ENCODE peak calls at places on chromosomes 2 and 18, in four cellular contexts. One of them, this sample, is unnamed.

GRCh38 chr2:171592026-171592555 is 69.8 kb downstream of the CYBRD1 start:
- DNase-seq in SK-N-SH: no peak
- DNase-seq in IMR-90: no peak
- DNase-seq in mammary epithelial cell: no peak
- DNase-seq in this sample: no peak

GRCh38 chr2:20521193-20521592 is 74.3 kb downstream of the RHOB start:
- DNase-seq in mammary epithelial cell: no peak
- DNase-seq in SK-N-SH: no peak
- DNase-seq in IMR-90: no peak
- DNase-seq in this sample: no peak

GRCh38 chr18:12307871-12308385 is at the start of gene TUBB6:
- DNase-seq in SK-N-SH: peak; percentile 90
- DNase-seq in mammary epithelial cell: peak; percentile 82
- DNase-seq in IMR-90: peak; percentile 81
- DNase-seq in this sample: no peak

GRCh38 chr18:63082661-63083531 is 236.7 kb downstream of the BCL2 start:
- DNase-seq in mammary epithelial cell: peak; percentile 21
- DNase-seq in IMR-90: no peak
- DNase-seq in SK-N-SH: no peak
- DNase-seq in this sample: no peak

GRCh38 chr18:10122116-10122515 is 208.3 kb downstream of the VAPA start:
- DNase-seq in SK-N-SH: no peak
- DNase-seq in mammary epithelial cell: no peak
- DNase-seq in IMR-90: peak; percentile 86
- DNase-seq in this sample: no peak

GRCh38 chr2:141109633-141110032 is 1021.2 kb downstream of the LRP1B start:
- DNase-seq in IMR-90: no peak
- DNase-seq in mammary epithelial cell: no peak
- DNase-seq in SK-N-SH: no peak
- DNase-seq in this sample: no peak

GRCh38 chr18:78127041-78127440 is 852.6 kb upstream of the SALL3 start:
- DNase-seq in SK-N-SH: no peak
- DNase-seq in mammary epithelial cell: no peak
- DNase-seq in IMR-90: no peak
- DNase-seq in this sample: no peak

GRCh38 chr2:43905388-43905803 is 66.6 kb downstream of the ABCG8 start:
- DNase-seq in mammary epithelial cell: no peak
- DNase-seq in SK-N-SH: no peak
- DNase-seq in IMR-90: no peak
- DNase-seq in this sample: no peak

GRCh38 chr2:186456941-186457340 is 29.1 kb upstream of the ZC3H15 start:
- DNase-seq in IMR-90: peak; percentile 92
- DNase-seq in mammary epithelial cell: peak; percentile 87
- DNase-seq in SK-N-SH: no peak
- DNase-seq in this sample: no peak

GRCh38 chr2:88074854-88075292 is 7.2 kb downstream of the SMYD1 start:
- DNase-seq in mammary epithelial cell: peak; percentile 82
- DNase-seq in SK-N-SH: no peak
- DNase-seq in IMR-90: peak; percentile 67
- DNase-seq in this sample: no peak

GRCh38 chr2:158464426-158465281 is 7.9 kb downstream of the PKP4 start:
- DNase-seq in mammary epithelial cell: no peak
- DNase-seq in IMR-90: peak; percentile 16
- DNase-seq in SK-N-SH: peak; percentile 44
- DNase-seq in this sample: no peak

GRCh38 chr2:215870088-215870490 is 143.3 kb downstream of the MREG start:
- DNase-seq in SK-N-SH: no peak
- DNase-seq in mammary epithelial cell: peak; percentile 71
- DNase-seq in IMR-90: peak; percentile 72
- DNase-seq in this sample: no peak

GRCh38 chr2:21422050-21422449 is 298.3 kb downstream of the TDRD15 start:
- DNase-seq in IMR-90: peak; percentile 27
- DNase-seq in SK-N-SH: peak; percentile 45
- DNase-seq in mammary epithelial cell: no peak
- DNase-seq in this sample: peak; percentile 15

GRCh38 chr18:63887424-63887823 is at the start of gene SERPINB2:
- DNase-seq in IMR-90: peak; percentile 41
- DNase-seq in SK-N-SH: no peak
- DNase-seq in mammary epithelial cell: peak; percentile 74
- DNase-seq in this sample: no peak

GRCh38 chr2:8402222-8402621 is 279.6 kb upstream of the ID2 start:
- DNase-seq in mammary epithelial cell: no peak
- DNase-seq in SK-N-SH: no peak
- DNase-seq in IMR-90: no peak
- DNase-seq in this sample: no peak

GRCh38 chr2:55408946-55409868 is 10.4 kb downstream of the CCDC88A start:
- DNase-seq in IMR-90: peak; percentile 33
- DNase-seq in mammary epithelial cell: peak; percentile 57
- DNase-seq in SK-N-SH: no peak
- DNase-seq in this sample: no peak

GRCh38 chr2:52724585-52724984 is 1043.0 kb upstream of the CHAC2 start:
- DNase-seq in SK-N-SH: no peak
- DNase-seq in mammary epithelial cell: no peak
- DNase-seq in IMR-90: no peak
- DNase-seq in this sample: no peak

GRCh38 chr2:96153991-96154431 is 8.8 kb upstream of the DUSP2 start:
- DNase-seq in mammary epithelial cell: no peak
- DNase-seq in IMR-90: no peak
- DNase-seq in SK-N-SH: peak; percentile 27
- DNase-seq in this sample: no peak

GRCh38 chr2:25232248-25232825 is 64.0 kb upstream of the POMC start:
- DNase-seq in IMR-90: no peak
- DNase-seq in mammary epithelial cell: no peak
- DNase-seq in SK-N-SH: no peak
- DNase-seq in this sample: no peak

GRCh38 chr18:11785444-11786055 is 65.7 kb upstream of the CHMP1B start:
- DNase-seq in IMR-90: no peak
- DNase-seq in SK-N-SH: no peak
- DNase-seq in mammary epithelial cell: no peak
- DNase-seq in this sample: no peak

GRCh38 chr2:74146929-74147728 is 583 bp downstream of the BOLA3 start:
- DNase-seq in IMR-90: peak; percentile 34
- DNase-seq in SK-N-SH: no peak
- DNase-seq in mammary epithelial cell: peak; percentile 54
- DNase-seq in this sample: no peak

GRCh38 chr2:235332240-235332890 is 161.5 kb upstream of the AGAP1 start:
- DNase-seq in mammary epithelial cell: no peak
- DNase-seq in SK-N-SH: no peak
- DNase-seq in IMR-90: no peak
- DNase-seq in this sample: no peak

GRCh38 chr18:51531496-51531895 is 334.0 kb upstream of the MEX3C start:
- DNase-seq in mammary epithelial cell: peak; percentile 93
- DNase-seq in IMR-90: no peak
- DNase-seq in SK-N-SH: no peak
- DNase-seq in this sample: no peak

GRCh38 chr2:11539317-11540147 is 5.7 kb downstream of the GREB1 start:
- DNase-seq in IMR-90: no peak
- DNase-seq in mammary epithelial cell: peak; percentile 22
- DNase-seq in SK-N-SH: no peak
- DNase-seq in this sample: peak; percentile 38

GRCh38 chr2:225008179-225008829 is 34.0 kb downstream of the DOCK10 start:
- DNase-seq in mammary epithelial cell: no peak
- DNase-seq in SK-N-SH: no peak
- DNase-seq in IMR-90: no peak
- DNase-seq in this sample: no peak

GRCh38 chr2:210546424-210547223 is 9.8 kb upstream of the CPS1 start:
- DNase-seq in IMR-90: no peak
- DNase-seq in SK-N-SH: no peak
- DNase-seq in mammary epithelial cell: no peak
- DNase-seq in this sample: no peak

GRCh38 chr2:43047187-43047780 is 179.1 kb downstream of the ZFP36L2 start:
- DNase-seq in mammary epithelial cell: no peak
- DNase-seq in IMR-90: no peak
- DNase-seq in SK-N-SH: no peak
- DNase-seq in this sample: peak; percentile 87

GRCh38 chr18:7844017-7844416 is 276.9 kb downstream of the PTPRM start:
- DNase-seq in IMR-90: peak; percentile 33
- DNase-seq in mammary epithelial cell: no peak
- DNase-seq in SK-N-SH: no peak
- DNase-seq in this sample: no peak

GRCh38 chr2:157592983-157593382 is 35.7 kb downstream of the ACVR1C start:
- DNase-seq in SK-N-SH: peak; percentile 23
- DNase-seq in IMR-90: peak; percentile 8
- DNase-seq in mammary epithelial cell: no peak
- DNase-seq in this sample: no peak

GRCh38 chr2:9234680-9235387 is 28.2 kb downstream of the ASAP2 start:
- DNase-seq in mammary epithelial cell: peak; percentile 98
- DNase-seq in IMR-90: peak; percentile 95
- DNase-seq in SK-N-SH: peak; percentile 87
- DNase-seq in this sample: no peak

GRCh38 chr18:28767781-28768211 is 590.9 kb upstream of the CDH2 start:
- DNase-seq in mammary epithelial cell: peak; percentile 44
- DNase-seq in IMR-90: peak; percentile 65
- DNase-seq in SK-N-SH: no peak
- DNase-seq in this sample: no peak

GRCh38 chr2:15983496-15983895 is 43.1 kb downstream of the MYCN start:
- DNase-seq in mammary epithelial cell: no peak
- DNase-seq in SK-N-SH: no peak
- DNase-seq in IMR-90: no peak
- DNase-seq in this sample: no peak

GRCh38 chr2:5479265-5479928 is 212.8 kb upstream of the SOX11 start:
- DNase-seq in SK-N-SH: peak; percentile 71
- DNase-seq in mammary epithelial cell: no peak
- DNase-seq in IMR-90: no peak
- DNase-seq in this sample: no peak

GRCh38 chr2:232544674-232545073 is 5.2 kb downstream of the CHRNG start:
- DNase-seq in IMR-90: no peak
- DNase-seq in SK-N-SH: no peak
- DNase-seq in mammary epithelial cell: no peak
- DNase-seq in this sample: no peak

GRCh38 chr2:156054983-156055382 is 277.5 kb downstream of the NR4A2 start:
- DNase-seq in mammary epithelial cell: no peak
- DNase-seq in IMR-90: no peak
- DNase-seq in SK-N-SH: no peak
- DNase-seq in this sample: no peak

GRCh38 chr2:121634354-121635307 is 14.6 kb downstream of the CLASP1 start:
- DNase-seq in mammary epithelial cell: peak; percentile 81
- DNase-seq in SK-N-SH: no peak
- DNase-seq in IMR-90: peak; percentile 66
- DNase-seq in this sample: no peak

GRCh38 chr2:159515482-159515881 is 100.9 kb downstream of the BAZ2B start:
- DNase-seq in mammary epithelial cell: no peak
- DNase-seq in IMR-90: no peak
- DNase-seq in SK-N-SH: no peak
- DNase-seq in this sample: no peak

GRCh38 chr2:237896507-237896892 is 37.1 kb downstream of the RAMP1 start:
- DNase-seq in SK-N-SH: no peak
- DNase-seq in IMR-90: peak; percentile 40
- DNase-seq in mammary epithelial cell: no peak
- DNase-seq in this sample: no peak

GRCh38 chr2:129934044-129934822 is 45.2 kb upstream of the RAB6C start:
- DNase-seq in IMR-90: no peak
- DNase-seq in SK-N-SH: peak; percentile 80
- DNase-seq in mammary epithelial cell: no peak
- DNase-seq in this sample: no peak

GRCh38 chr2:239464166-239465016 is 63.6 kb upstream of the HDAC4 start:
- DNase-seq in SK-N-SH: no peak
- DNase-seq in IMR-90: no peak
- DNase-seq in mammary epithelial cell: no peak
- DNase-seq in this sample: no peak
- H2AFZ ChIP-seq in SK-N-SH: no peak overlapping the region
- H2AFZ ChIP-seq in IMR-90: peak overlapping the region; percentile 58
- H2AFZ ChIP-seq in mammary epithelial cell: no peak overlapping the region
- H2AFZ ChIP-seq in this sample: no peak overlapping the region

DNA sequence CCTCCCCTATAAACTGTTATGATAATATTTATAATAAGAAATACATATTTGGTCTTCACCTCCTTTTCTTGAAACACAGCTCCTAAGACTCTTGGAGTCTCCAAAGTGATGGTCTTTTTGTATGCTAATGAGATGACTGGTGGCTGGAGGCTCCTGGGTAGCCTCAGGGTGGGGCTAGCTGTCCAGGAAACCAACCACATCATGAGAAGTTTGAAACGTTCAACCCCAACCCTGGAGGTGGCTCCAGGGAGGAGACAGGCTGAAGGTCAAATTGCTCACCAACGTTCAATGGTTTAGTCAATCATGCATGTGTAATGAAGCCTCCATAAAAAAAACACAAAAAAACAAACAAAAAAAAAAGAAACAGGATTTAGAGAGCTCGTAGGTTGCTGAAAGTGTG is 298.7 kb upstream of the MGAT5 start:
- DNase-seq in IMR-90: no peak
- DNase-seq in mammary epithelial cell: no peak
- DNase-seq in SK-N-SH: no peak
- DNase-seq in this sample: no peak
- TF ChIP-seq CTCF in IMR-90: no peak
- TF ChIP-seq CTCF in mammary epithelial cell: no peak
- TF ChIP-seq CTCF in SK-N-SH: no peak
- TF ChIP-seq CTCF in this sample: no peak

GRCh38 chr18:55457028-55457427 is 131.0 kb downstream of the TCF4 start:
- DNase-seq in IMR-90: no peak
- DNase-seq in SK-N-SH: no peak
- DNase-seq in mammary epithelial cell: no peak
- DNase-seq in this sample: no peak
- H3K27ac ChIP-seq in IMR-90: no peak overlapping the region
- H3K27ac ChIP-seq in SK-N-SH: no peak overlapping the region
- H3K27ac ChIP-seq in mammary epithelial cell: no peak overlapping the region
- H3K27ac ChIP-seq in this sample: no peak overlapping the region

GRCh38 chr18:75874401-75875093 is 447.0 kb upstream of the SMIM21 start:
- DNase-seq in IMR-90: no peak
- DNase-seq in SK-N-SH: no peak
- DNase-seq in mammary epithelial cell: no peak
- DNase-seq in this sample: no peak

GRCh38 chr18:75880913-75881504 is 453.5 kb upstream of the SMIM21 start:
- DNase-seq in mammary epithelial cell: no peak
- DNase-seq in IMR-90: no peak
- DNase-seq in SK-N-SH: peak; percentile 31
- DNase-seq in this sample: no peak

GRCh38 chr18:75880266-75880665 is 452.8 kb upstream of the SMIM21 start:
- DNase-seq in IMR-90: no peak
- DNase-seq in SK-N-SH: no peak
- DNase-seq in mammary epithelial cell: no peak
- DNase-seq in this sample: no peak

GRCh38 chr18:75875559-75875958 is 448.1 kb upstream of the SMIM21 start:
- DNase-seq in SK-N-SH: no peak
- DNase-seq in IMR-90: no peak
- DNase-seq in mammary epithelial cell: no peak
- DNase-seq in this sample: no peak

DNA sequence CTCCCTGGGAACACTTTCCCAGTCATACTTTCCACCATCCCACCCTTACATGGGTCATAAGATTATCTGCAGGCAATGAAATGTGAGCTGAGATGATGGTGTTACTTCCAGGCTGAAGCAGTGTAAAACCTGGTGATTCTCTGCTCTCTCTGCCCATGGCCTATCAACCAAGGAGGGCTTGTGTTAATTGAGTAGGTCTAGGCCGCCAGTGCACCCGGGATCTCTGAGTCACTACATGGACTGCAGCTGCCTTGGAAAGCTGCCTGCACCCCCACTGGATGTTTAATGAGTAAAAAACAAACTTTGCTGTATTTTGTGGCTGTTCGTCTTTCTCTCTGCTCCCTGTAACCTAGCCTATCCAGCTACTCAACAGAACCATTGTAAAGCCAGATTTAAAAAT is 451.7 kb upstream of the SMIM21 start:
- DNase-seq in SK-N-SH: no peak
- DNase-seq in mammary epithelial cell: no peak
- DNase-seq in IMR-90: no peak
- DNase-seq in this sample: no peak
- H2AFZ ChIP-seq in SK-N-SH: no peak overlapping the region
- H2AFZ ChIP-seq in mammary epithelial cell: no peak overlapping the region
- H2AFZ ChIP-seq in IMR-90: no peak overlapping the region
- H2AFZ ChIP-seq in this sample: no peak overlapping the region